ENCODE peak calls at places on chromosomes 7 and 10, in five cellular contexts. One of them, this sample, is unnamed.

GRCh38 chr7:119594956-119595355 is 678.0 kb upstream of the KCND2 start:
- DNase-seq in naive B cell: no peak
- DNase-seq in HuH-7.5: no peak
- DNase-seq in HCEC 1CT: no peak
- DNase-seq in left cardiac atrium: no peak
- DNase-seq in this sample: no peak

GRCh38 chr10:73997479-73997805 is 474 bp upstream of the VCL start:
- DNase-seq in HCEC 1CT: peak; percentile 72
- DNase-seq in naive B cell: no peak
- DNase-seq in left cardiac atrium: no peak
- DNase-seq in HuH-7.5: no peak
- DNase-seq in this sample: no peak

GRCh38 chr7:31648288-31648687 is 38.7 kb upstream of the PPP1R17 start:
- DNase-seq in HuH-7.5: no peak
- DNase-seq in left cardiac atrium: no peak
- DNase-seq in HCEC 1CT: no peak
- DNase-seq in naive B cell: no peak
- DNase-seq in this sample: no peak

GRCh38 chr7:159067870-159068787 is 76.5 kb downstream of the VIPR2 start:
- DNase-seq in naive B cell: no peak
- DNase-seq in HuH-7.5: no peak
- DNase-seq in HCEC 1CT: no peak
- DNase-seq in left cardiac atrium: peak; percentile 81
- DNase-seq in this sample: no peak

GRCh38 chr10:35722226-35722625 is 80.1 kb upstream of the FZD8 start:
- DNase-seq in HCEC 1CT: no peak
- DNase-seq in naive B cell: no peak
- DNase-seq in HuH-7.5: no peak
- DNase-seq in left cardiac atrium: no peak
- DNase-seq in this sample: no peak

GRCh38 chr7:82268632-82269031 is 174.9 kb downstream of the CACNA2D1 start:
- DNase-seq in naive B cell: no peak
- DNase-seq in left cardiac atrium: no peak
- DNase-seq in HCEC 1CT: no peak
- DNase-seq in HuH-7.5: no peak
- DNase-seq in this sample: no peak

GRCh38 chr7:115059312-115059711 is 137.4 kb downstream of the MDFIC start:
- DNase-seq in naive B cell: no peak
- DNase-seq in left cardiac atrium: no peak
- DNase-seq in HCEC 1CT: no peak
- DNase-seq in HuH-7.5: no peak
- DNase-seq in this sample: no peak

GRCh38 chr7:119545118-119545517 is 727.9 kb upstream of the KCND2 start:
- DNase-seq in naive B cell: no peak
- DNase-seq in left cardiac atrium: no peak
- DNase-seq in HCEC 1CT: no peak
- DNase-seq in HuH-7.5: no peak
- DNase-seq in this sample: no peak

GRCh38 chr10:112374724-112375541 is 1.0 kb downstream of the ACSL5 start:
- DNase-seq in left cardiac atrium: no peak
- DNase-seq in naive B cell: peak; percentile 19
- DNase-seq in HuH-7.5: no peak
- DNase-seq in HCEC 1CT: peak; percentile 28
- DNase-seq in this sample: no peak

GRCh38 chr10:89371987-89372386 is 5.9 kb upstream of the IFIT1B start:
- DNase-seq in HuH-7.5: no peak
- DNase-seq in naive B cell: no peak
- DNase-seq in left cardiac atrium: no peak
- DNase-seq in HCEC 1CT: no peak
- DNase-seq in this sample: no peak

GRCh38 chr7:50852901-50853300 is 70.2 kb upstream of the GRB10 start:
- DNase-seq in HuH-7.5: no peak
- DNase-seq in naive B cell: no peak
- DNase-seq in HCEC 1CT: no peak
- DNase-seq in left cardiac atrium: no peak
- DNase-seq in this sample: no peak

GRCh38 chr10:133307776-133308430 is 769 bp downstream of the TUBGCP2 start:
- DNase-seq in naive B cell: peak; percentile 78
- DNase-seq in HCEC 1CT: peak; percentile 55
- DNase-seq in left cardiac atrium: peak; percentile 69
- DNase-seq in HuH-7.5: peak; percentile 67
- DNase-seq in this sample: peak; percentile 60

GRCh38 chr7:84123903-84124573 is 70.6 kb downstream of the SEMA3A start:
- DNase-seq in left cardiac atrium: no peak
- DNase-seq in naive B cell: no peak
- DNase-seq in HCEC 1CT: peak; percentile 62
- DNase-seq in HuH-7.5: no peak
- DNase-seq in this sample: no peak

GRCh38 chr7:94391716-94392390 is 2.8 kb upstream of the COL1A2 start:
- DNase-seq in left cardiac atrium: peak; percentile 28
- DNase-seq in HCEC 1CT: peak; percentile 71
- DNase-seq in HuH-7.5: no peak
- DNase-seq in naive B cell: no peak
- DNase-seq in this sample: peak; percentile 65

GRCh38 chr7:36945612-36946400 is 221.5 kb upstream of the AOAH start:
- DNase-seq in left cardiac atrium: no peak
- DNase-seq in HuH-7.5: peak; percentile 46
- DNase-seq in HCEC 1CT: no peak
- DNase-seq in naive B cell: no peak
- DNase-seq in this sample: no peak

GRCh38 chr7:16061630-16062029 is 359.7 kb downstream of the CRPPA start:
- DNase-seq in naive B cell: no peak
- DNase-seq in HCEC 1CT: no peak
- DNase-seq in left cardiac atrium: no peak
- DNase-seq in HuH-7.5: no peak
- DNase-seq in this sample: no peak